ENCODE peak calls at places on chromosome 19, in nine cellular contexts. One of them, this sample, is unnamed.

GRCh38 chr19:10408511-10409291 is 5.4 kb upstream of the CDC37 start:
- DNase-seq in K562: no peak
- DNase-seq in ovary: no peak
- DNase-seq in sigmoid colon: no peak
- DNase-seq in upper lobe of left lung: peak; percentile 79
- DNase-seq in suprapubic skin: no peak
- DNase-seq in A549: no peak
- DNase-seq in tibial nerve: no peak
- DNase-seq in HepG2: no peak
- DNase-seq in this sample: no peak

GRCh38 chr19:17184381-17184841 is 30.7 kb upstream of the USE1 start:
- DNase-seq in tibial nerve: no peak
- DNase-seq in upper lobe of left lung: no peak
- DNase-seq in A549: no peak
- DNase-seq in suprapubic skin: no peak
- DNase-seq in ovary: no peak
- DNase-seq in K562: no peak
- DNase-seq in HepG2: no peak
- DNase-seq in sigmoid colon: no peak
- DNase-seq in this sample: no peak

GRCh38 chr19:3986260-3987041 is 1.2 kb upstream of the EEF2 start:
- DNase-seq in HepG2: peak; percentile 72
- DNase-seq in ovary: peak; percentile 40
- DNase-seq in K562: peak; percentile 43
- DNase-seq in sigmoid colon: no peak
- DNase-seq in upper lobe of left lung: no peak
- DNase-seq in A549: peak; percentile 51
- DNase-seq in tibial nerve: no peak
- DNase-seq in suprapubic skin: no peak
- DNase-seq in this sample: peak; percentile 57

GRCh38 chr19:46678110-46678732 is 17.2 kb upstream of the DACT3 start:
- DNase-seq in HepG2: no peak
- DNase-seq in ovary: no peak
- DNase-seq in A549: peak; percentile 64
- DNase-seq in K562: peak; percentile 98
- DNase-seq in suprapubic skin: no peak
- DNase-seq in tibial nerve: no peak
- DNase-seq in sigmoid colon: no peak
- DNase-seq in upper lobe of left lung: peak; percentile 74
- DNase-seq in this sample: peak; percentile 31

GRCh38 chr19:35811317-35812219 is 1.1 kb downstream of the PRODH2 start:
- DNase-seq in K562: peak; percentile 8
- DNase-seq in ovary: no peak
- DNase-seq in suprapubic skin: no peak
- DNase-seq in tibial nerve: no peak
- DNase-seq in A549: no peak
- DNase-seq in sigmoid colon: no peak
- DNase-seq in HepG2: no peak
- DNase-seq in upper lobe of left lung: no peak
- DNase-seq in this sample: no peak

GRCh38 chr19:3969435-3970312 is 1.2 kb downstream of the DAPK3 start:
- DNase-seq in A549: peak; percentile 46
- DNase-seq in sigmoid colon: peak; percentile 80
- DNase-seq in upper lobe of left lung: no peak
- DNase-seq in suprapubic skin: no peak
- DNase-seq in ovary: peak; percentile 42
- DNase-seq in tibial nerve: no peak
- DNase-seq in K562: no peak
- DNase-seq in HepG2: peak; percentile 54
- DNase-seq in this sample: peak; percentile 57

GRCh38 chr19:30070198-30070969 is 128.3 kb downstream of the URI1 start:
- DNase-seq in HepG2: no peak
- DNase-seq in ovary: no peak
- DNase-seq in A549: no peak
- DNase-seq in sigmoid colon: peak; percentile 52
- DNase-seq in upper lobe of left lung: peak; percentile 51
- DNase-seq in tibial nerve: no peak
- DNase-seq in K562: no peak
- DNase-seq in suprapubic skin: peak; percentile 63
- DNase-seq in this sample: peak; percentile 4

GRCh38 chr19:4524808-4525562 is 6.7 kb upstream of the PLIN4 start:
- DNase-seq in ovary: peak; percentile 75
- DNase-seq in suprapubic skin: no peak
- DNase-seq in upper lobe of left lung: peak; percentile 85
- DNase-seq in sigmoid colon: no peak
- DNase-seq in HepG2: no peak
- DNase-seq in tibial nerve: peak; percentile 28
- DNase-seq in A549: peak; percentile 63
- DNase-seq in K562: peak; percentile 65
- DNase-seq in this sample: peak; percentile 63

GRCh38 chr19:19661675-19662251 is 1.7 kb downstream of the ATP13A1 start:
- DNase-seq in HepG2: peak; percentile 66
- DNase-seq in sigmoid colon: peak; percentile 53
- DNase-seq in upper lobe of left lung: no peak
- DNase-seq in ovary: no peak
- DNase-seq in A549: no peak
- DNase-seq in K562: peak; percentile 31
- DNase-seq in tibial nerve: no peak
- DNase-seq in suprapubic skin: no peak
- DNase-seq in this sample: no peak

GRCh38 chr19:2584002-2584401 is 108.1 kb downstream of the GADD45B start:
- DNase-seq in upper lobe of left lung: no peak
- DNase-seq in K562: no peak
- DNase-seq in A549: no peak
- DNase-seq in tibial nerve: no peak
- DNase-seq in sigmoid colon: peak; percentile 53
- DNase-seq in suprapubic skin: peak; percentile 40
- DNase-seq in ovary: peak; percentile 28
- DNase-seq in HepG2: no peak
- DNase-seq in this sample: no peak

GRCh38 chr19:1216756-1217155 is 11.2 kb downstream of the STK11 start:
- DNase-seq in A549: no peak
- DNase-seq in sigmoid colon: no peak
- DNase-seq in tibial nerve: no peak
- DNase-seq in upper lobe of left lung: peak; percentile 32
- DNase-seq in K562: no peak
- DNase-seq in suprapubic skin: no peak
- DNase-seq in HepG2: no peak
- DNase-seq in ovary: no peak
- DNase-seq in this sample: no peak

GRCh38 chr19:3175761-3176714 is 2.5 kb upstream of the S1PR4 start:
- DNase-seq in sigmoid colon: no peak
- DNase-seq in tibial nerve: no peak
- DNase-seq in suprapubic skin: no peak
- DNase-seq in K562: no peak
- DNase-seq in A549: no peak
- DNase-seq in HepG2: no peak
- DNase-seq in ovary: no peak
- DNase-seq in upper lobe of left lung: peak; percentile 32
- DNase-seq in this sample: peak; percentile 90

GRCh38 chr19:50460161-50460765 is 16.0 kb upstream of the EMC10 start:
- DNase-seq in sigmoid colon: no peak
- DNase-seq in HepG2: peak; percentile 91
- DNase-seq in A549: peak; percentile 86
- DNase-seq in ovary: no peak
- DNase-seq in tibial nerve: no peak
- DNase-seq in K562: no peak
- DNase-seq in suprapubic skin: no peak
- DNase-seq in upper lobe of left lung: no peak
- DNase-seq in this sample: no peak

GRCh38 chr19:10887616-10888367 is 16.4 kb downstream of the CARM1 start:
- DNase-seq in HepG2: no peak
- DNase-seq in tibial nerve: no peak
- DNase-seq in sigmoid colon: no peak
- DNase-seq in A549: no peak
- DNase-seq in upper lobe of left lung: no peak
- DNase-seq in ovary: no peak
- DNase-seq in K562: no peak
- DNase-seq in suprapubic skin: no peak
- DNase-seq in this sample: no peak

DNA sequence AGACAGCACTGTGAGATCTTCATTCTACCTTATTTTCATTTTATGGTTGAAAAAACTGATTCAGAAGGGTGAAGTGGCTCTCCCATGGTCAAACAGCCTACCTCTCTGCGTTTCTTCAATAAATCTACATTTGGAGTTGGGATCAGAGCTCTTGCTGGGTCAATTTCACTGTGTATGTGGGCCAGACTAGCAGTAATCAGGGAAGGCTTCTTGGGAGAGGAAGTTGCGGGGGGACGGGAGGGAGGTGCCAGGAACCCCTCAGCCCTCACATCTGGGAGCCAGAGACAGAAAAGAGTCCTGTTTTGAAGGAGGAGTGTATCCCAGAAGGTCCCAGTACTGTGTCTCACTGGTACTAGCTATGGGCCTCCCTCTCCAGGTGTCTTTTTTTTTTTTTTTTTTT is 925 bp downstream of the KXD1 start:
- DNase-seq in suprapubic skin: no peak
- DNase-seq in ovary: no peak
- DNase-seq in HepG2: no peak
- DNase-seq in tibial nerve: no peak
- DNase-seq in upper lobe of left lung: no peak
- DNase-seq in A549: no peak
- DNase-seq in sigmoid colon: no peak
- DNase-seq in K562: no peak
- DNase-seq in this sample: no peak
- TF ChIP-seq EP300 in suprapubic skin: no peak
- TF ChIP-seq EP300 in ovary: no peak
- TF ChIP-seq EP300 in HepG2: no peak
- TF ChIP-seq EP300 in tibial nerve: no peak
- TF ChIP-seq EP300 in upper lobe of left lung: no peak
- TF ChIP-seq EP300 in A549: no peak
- TF ChIP-seq EP300 in sigmoid colon: no peak
- TF ChIP-seq EP300 in K562: no peak
- TF ChIP-seq EP300 in this sample: no peak

GRCh38 chr19:38429811-38430156 is 3.7 kb upstream of the RYR1 start:
- DNase-seq in suprapubic skin: no peak
- DNase-seq in ovary: no peak
- DNase-seq in upper lobe of left lung: no peak
- DNase-seq in HepG2: no peak
- DNase-seq in tibial nerve: no peak
- DNase-seq in K562: no peak
- DNase-seq in sigmoid colon: no peak
- DNase-seq in A549: no peak
- DNase-seq in this sample: no peak

GRCh38 chr19:38433268-38433733 is at the start of gene RYR1:
- DNase-seq in HepG2: no peak
- DNase-seq in upper lobe of left lung: peak; percentile 78
- DNase-seq in K562: peak; percentile 98
- DNase-seq in ovary: no peak
- DNase-seq in suprapubic skin: no peak
- DNase-seq in A549: peak; percentile 95
- DNase-seq in sigmoid colon: no peak
- DNase-seq in tibial nerve: no peak
- DNase-seq in this sample: peak; percentile 48

GRCh38 chr19:38429055-38429810 is 3.2 kb upstream of the RASGRP4 start:
- DNase-seq in suprapubic skin: no peak
- DNase-seq in K562: no peak
- DNase-seq in tibial nerve: no peak
- DNase-seq in sigmoid colon: no peak
- DNase-seq in A549: no peak
- DNase-seq in HepG2: no peak
- DNase-seq in upper lobe of left lung: no peak
- DNase-seq in ovary: no peak
- DNase-seq in this sample: no peak

GRCh38 chr19:38434549-38435051 is 1.1 kb downstream of the RYR1 start:
- DNase-seq in K562: peak; percentile 71
- DNase-seq in HepG2: no peak
- DNase-seq in suprapubic skin: no peak
- DNase-seq in ovary: no peak
- DNase-seq in upper lobe of left lung: no peak
- DNase-seq in A549: no peak
- DNase-seq in sigmoid colon: no peak
- DNase-seq in tibial nerve: no peak
- DNase-seq in this sample: no peak

GRCh38 chr19:38430931-38431330 is 2.6 kb upstream of the RYR1 start:
- DNase-seq in upper lobe of left lung: no peak
- DNase-seq in tibial nerve: no peak
- DNase-seq in A549: no peak
- DNase-seq in ovary: no peak
- DNase-seq in HepG2: no peak
- DNase-seq in suprapubic skin: no peak
- DNase-seq in sigmoid colon: no peak
- DNase-seq in K562: no peak
- DNase-seq in this sample: no peak
- H3K4me1 ChIP-seq in upper lobe of left lung: peaks cover 7% of the 10 kb centered on the region
- H3K4me1 ChIP-seq in tibial nerve: no peaks in the 10 kb centered on the region
- H3K4me1 ChIP-seq in A549: peaks cover 6% of the 10 kb centered on the region
- H3K4me1 ChIP-seq in ovary: no peaks in the 10 kb centered on the region
- H3K4me1 ChIP-seq in HepG2: no peaks in the 10 kb centered on the region
- H3K4me1 ChIP-seq in suprapubic skin: peaks cover 3% of the 10 kb centered on the region
- H3K4me1 ChIP-seq in sigmoid colon: no peaks in the 10 kb centered on the region
- H3K4me1 ChIP-seq in K562: peaks cover 32% of the 10 kb centered on the region
- H3K4me1 ChIP-seq in this sample: no peaks in the 10 kb centered on the region

GRCh38 chr19:41027273-41027967 is 36.3 kb downstream of the CYP2B6 start:
- DNase-seq in sigmoid colon: no peak
- DNase-seq in ovary: no peak
- DNase-seq in suprapubic skin: peak; percentile 26
- DNase-seq in HepG2: no peak
- DNase-seq in tibial nerve: no peak
- DNase-seq in K562: no peak
- DNase-seq in A549: no peak
- DNase-seq in upper lobe of left lung: no peak
- DNase-seq in this sample: no peak
- TF ChIP-seq EP300 in sigmoid colon: no peak
- TF ChIP-seq EP300 in ovary: no peak
- TF ChIP-seq EP300 in suprapubic skin: no peak
- TF ChIP-seq EP300 in HepG2: no peak
- TF ChIP-seq EP300 in tibial nerve: no peak
- TF ChIP-seq EP300 in K562: no peak
- TF ChIP-seq EP300 in A549: no peak
- TF ChIP-seq EP300 in upper lobe of left lung: no peak
- TF ChIP-seq EP300 in this sample: no peak

GRCh38 chr19:41327076-41327475 is 17.1 kb downstream of the CCDC97 start:
- DNase-seq in upper lobe of left lung: no peak
- DNase-seq in K562: no peak
- DNase-seq in sigmoid colon: no peak
- DNase-seq in tibial nerve: no peak
- DNase-seq in ovary: no peak
- DNase-seq in HepG2: no peak
- DNase-seq in A549: no peak
- DNase-seq in suprapubic skin: no peak
- DNase-seq in this sample: no peak
- H3K4me1 ChIP-seq in upper lobe of left lung: peaks cover 88% of the 10 kb centered on the region
- H3K4me1 ChIP-seq in K562: peaks cover 58% of the 10 kb centered on the region
- H3K4me1 ChIP-seq in sigmoid colon: peaks cover 61% of the 10 kb centered on the region
- H3K4me1 ChIP-seq in tibial nerve: no peaks in the 10 kb centered on the region
- H3K4me1 ChIP-seq in ovary: peaks cover 30% of the 10 kb centered on the region
- H3K4me1 ChIP-seq in HepG2: peaks cover 54% of the 10 kb centered on the region
- H3K4me1 ChIP-seq in A549: peaks cover 70% of the 10 kb centered on the region
- H3K4me1 ChIP-seq in suprapubic skin: peaks cover 75% of the 10 kb centered on the region
- H3K4me1 ChIP-seq in this sample: peaks cover 80% of the 10 kb centered on the region

This sample was measured in stomach.